ENCODE peak calls at places on chromosomes 13 and 19, in nine cellular contexts. H is stimulated activated CD8-positive, alpha-beta memory T cell treated with anti-CD3 and anti-CD28 coated beads, Interleukin-2, amount 100 ng/mL, for 1 hour; B is caudate nucleus; R is upper lobe of right lung; O is posterior cingulate gyrus; M is erythroblast; V is memory B cell; Q is stomach; U is activated CD8-positive, alpha-beta memory T cell treated with anti-CD3 and anti-CD28 coated beads for 1 hour. D is an unnamed sample.

GRCh38 chr19:8611890-8612806 is 1.6 kb upstream of the ADAMTS10 start:
- DNase-seq in B (no peak), H (no peak), Q (no peak), M (no peak), U (no peak), R (no peak), V (no peak), O (peak), D (peak)

GRCh38 chr19:16337809-16338469 is 13.3 kb downstream of the KLF2 start:
- DNase-seq in M (no peak), V (no peak), B (no peak), O (no peak), R (no peak), Q (no peak), H (no peak), U (no peak), D (no peak)

GRCh38 chr19:29731331-29731850 is 16.3 kb upstream of the C19orf12 start:
- DNase-seq in V (no peak), M (no peak), R (no peak), Q (no peak), H (no peak), B (no peak), U (no peak), O (peak), D (peak)

GRCh38 chr13:110797230-110797877 is 83.9 kb downstream of the ING1 start:
- DNase-seq in H (no peak), U (no peak), Q (no peak), O (no peak), B (no peak), R (no peak), V (no peak), M (no peak), D (no peak)

GRCh38 chr19:34224996-34225658 is 29.2 kb upstream of the GARRE1 start:
- DNase-seq in U (no peak), M (no peak), O (no peak), R (no peak), V (no peak), H (no peak), Q (no peak), B (no peak), D (no peak)

GRCh38 chr13:76754414-76754813 is 131.8 kb downstream of the KCTD12 start:
- DNase-seq in B (no peak), O (no peak), H (no peak), Q (no peak), M (no peak), U (no peak), R (no peak), V (no peak), D (no peak)

GRCh38 chr19:31054430-31054829 is 294.8 kb downstream of the TSHZ3 start:
- DNase-seq in H (no peak), R (no peak), B (no peak), Q (peak), V (no peak), O (no peak), M (no peak), U (no peak), D (no peak)

GRCh38 chr19:29694669-29695627 is 20.1 kb downstream of the C19orf12 start:
- DNase-seq in V (peak), O (peak), R (peak), Q (peak), B (peak), U (no peak), H (peak), M (peak), D (no peak)

GRCh38 chr13:24215732-24216131 is 55.2 kb downstream of the SPATA13 start:
- DNase-seq in R (no peak), H (no peak), U (no peak), M (no peak), V (no peak), O (no peak), B (peak), Q (peak), D (no peak)

GRCh38 chr13:39682788-39683187 is 27.3 kb downstream of the COG6 start:
- DNase-seq in O (no peak), R (no peak), M (no peak), H (no peak), U (no peak), Q (no peak), V (no peak), B (no peak), D (no peak)

GRCh38 chr19:30686252-30686762 is 314.1 kb downstream of the ZNF536 start:
- DNase-seq in O (no peak), M (no peak), H (no peak), V (no peak), U (no peak), B (no peak), R (no peak), Q (no peak), D (peak)

GRCh38 chr13:100608906-100609305 is 20.3 kb upstream of the GGACT start:
- DNase-seq in U (no peak), Q (no peak), R (no peak), M (no peak), V (no peak), H (no peak), O (no peak), B (no peak), D (no peak)

GRCh38 chr19:44943801-44944249 is 1.8 kb downstream of the APOC4 start:
- DNase-seq in Q (peak), R (peak), U (no peak), H (no peak), M (peak), V (peak), O (no peak), B (no peak), D (no peak)

GRCh38 chr13:41978007-41978406 is 17.1 kb upstream of the VWA8 start:
- DNase-seq in U (no peak), H (no peak), Q (no peak), V (no peak), O (no peak), B (no peak), M (no peak), R (no peak), D (no peak)

GRCh38 chr13:37491661-37492060 is 106.9 kb downstream of the POSTN start:
- DNase-seq in H (no peak), M (no peak), V (no peak), U (no peak), O (no peak), B (no peak), R (no peak), Q (no peak), D (no peak)

GRCh38 chr19:42290523-42291436 is 11.2 kb upstream of the PRR19 start:
- DNase-seq in Q (no peak), H (no peak), M (peak), V (peak), O (peak), R (no peak), B (no peak), U (peak), D (peak)

GRCh38 chr19:35901055-35901644 is 810 bp upstream of the NFKBID start:
- DNase-seq in O (peak), U (no peak), B (no peak), H (no peak), V (no peak), Q (no peak), M (no peak), R (no peak), D (no peak)

GRCh38 chr19:30227661-30228112 is 144.5 kb upstream of the ZNF536 start:
- DNase-seq in Q (peak), H (no peak), B (peak), R (peak), U (no peak), V (peak), M (peak), O (peak), D (no peak)

GRCh38 chr19:58319241-58319640 is 7.6 kb upstream of the ZSCAN22 start:
- DNase-seq in Q (no peak), R (no peak), M (no peak), O (no peak), B (no peak), H (no peak), U (no peak), V (no peak), D (no peak)

GRCh38 chr19:8988204-8988603 is 22.0 kb downstream of the MUC16 start:
- DNase-seq in M (peak), B (no peak), H (no peak), Q (no peak), V (no peak), U (no peak), O (no peak), R (no peak), D (no peak)

GRCh38 chr19:19817357-19817756 is 4.2 kb downstream of the ZNF506 start:
- DNase-seq in H (no peak), Q (no peak), U (no peak), B (no peak), M (no peak), V (no peak), O (no peak), R (no peak), D (no peak)

GRCh38 chr13:28401303-28402056 is 93.4 kb downstream of the FLT1 start:
- DNase-seq in V (no peak), U (no peak), O (no peak), H (no peak), Q (no peak), R (no peak), M (no peak), B (no peak), D (no peak)

GRCh38 chr19:1147934-1148549 is 26.0 kb downstream of the SBNO2 start:
- DNase-seq in V (no peak), H (no peak), B (no peak), U (no peak), Q (no peak), R (no peak), O (no peak), M (no peak), D (no peak)

GRCh38 chr13:71624641-71625040 is 242.4 kb downstream of the DACH1 start:
- DNase-seq in U (no peak), Q (no peak), V (no peak), R (no peak), M (peak), B (no peak), O (no peak), H (no peak), D (no peak)

GRCh38 chr13:110463876-110464510 is 97.5 kb downstream of the RAB20 start:
- DNase-seq in M (no peak), V (peak), B (no peak), U (no peak), H (no peak), Q (no peak), R (no peak), O (no peak), D (no peak)

GRCh38 chr13:23987331-23987730 is 90.0 kb upstream of the C1QTNF9B start:
- DNase-seq in B (no peak), V (no peak), O (no peak), M (no peak), Q (no peak), H (no peak), R (no peak), U (no peak), D (no peak)

GRCh38 chr13:97403893-97404683 is 29.9 kb upstream of the RAP2A start:
- DNase-seq in V (no peak), R (no peak), M (no peak), U (no peak), Q (no peak), H (no peak), B (no peak), O (no peak), D (no peak)

GRCh38 chr19:13036366-13036976 is 41.2 kb downstream of the NFIX start:
- DNase-seq in B (no peak), Q (peak), R (peak), U (no peak), M (no peak), H (no peak), V (no peak), O (peak), D (no peak)

GRCh38 chr19:4984448-4984990 is 15.6 kb downstream of the KDM4B start:
- DNase-seq in B (no peak), H (no peak), O (peak), Q (no peak), M (no peak), R (no peak), V (no peak), U (no peak), D (no peak)

GRCh38 chr19:35309481-35310279 is 17.7 kb downstream of the MAG start:
- DNase-seq in M (no peak), Q (no peak), U (no peak), V (no peak), H (no peak), R (no peak), B (no peak), O (no peak), D (peak)

GRCh38 chr19:14979498-14980255 is at the start of gene SLC1A6:
- DNase-seq in H (no peak), R (no peak), U (no peak), M (no peak), V (no peak), O (peak), B (no peak), Q (no peak), D (no peak)

D was measured in kidney.